ENCODE peak calls at places on chromosomes 2 and 18, in nine cellular contexts. One of them, this sample, is unnamed.

GRCh38 chr18:25349131-25349925 is 2.6 kb downstream of the ZNF521 start:
- DNase-seq in activated CD4-positive, alpha-beta T cell treated with anti-CD3 and anti-CD28 coated beads for 36 hours: peak
- DNase-seq in Right ventricle myocardium superior: peak
- DNase-seq in BE2C: no peak
- DNase-seq in activated naive CD4-positive, alpha-beta T cell treated with anti-CD3 and anti-CD28 coated beads, Interleukin-2, amount 10 ng/mL, durations not matched to agents 7 days and 5 days: no peak
- DNase-seq in AG10803: peak
- DNase-seq in MM.1S: peak
- DNase-seq in NCI-H1048: no peak
- DNase-seq in amniotic epithelial cell: peak
- DNase-seq in this sample: no peak

GRCh38 chr2:157971702-157972101 is 95.6 kb upstream of the ACVR1 start:
- DNase-seq in BE2C: peak
- DNase-seq in activated naive CD4-positive, alpha-beta T cell treated with anti-CD3 and anti-CD28 coated beads, Interleukin-2, amount 10 ng/mL, durations not matched to agents 7 days and 5 days: no peak
- DNase-seq in NCI-H1048: no peak
- DNase-seq in MM.1S: no peak
- DNase-seq in activated CD4-positive, alpha-beta T cell treated with anti-CD3 and anti-CD28 coated beads for 36 hours: no peak
- DNase-seq in Right ventricle myocardium superior: no peak
- DNase-seq in AG10803: no peak
- DNase-seq in amniotic epithelial cell: no peak
- DNase-seq in this sample: no peak

GRCh38 chr2:128790541-128790944 is 471.9 kb upstream of the HS6ST1 start:
- DNase-seq in AG10803: no peak
- DNase-seq in Right ventricle myocardium superior: no peak
- DNase-seq in activated naive CD4-positive, alpha-beta T cell treated with anti-CD3 and anti-CD28 coated beads, Interleukin-2, amount 10 ng/mL, durations not matched to agents 7 days and 5 days: no peak
- DNase-seq in MM.1S: no peak
- DNase-seq in activated CD4-positive, alpha-beta T cell treated with anti-CD3 and anti-CD28 coated beads for 36 hours: no peak
- DNase-seq in amniotic epithelial cell: no peak
- DNase-seq in BE2C: no peak
- DNase-seq in NCI-H1048: no peak
- DNase-seq in this sample: peak

GRCh38 chr2:197915548-197916265 is 111.3 kb downstream of the PLCL1 start:
- DNase-seq in AG10803: peak
- DNase-seq in activated naive CD4-positive, alpha-beta T cell treated with anti-CD3 and anti-CD28 coated beads, Interleukin-2, amount 10 ng/mL, durations not matched to agents 7 days and 5 days: no peak
- DNase-seq in BE2C: no peak
- DNase-seq in activated CD4-positive, alpha-beta T cell treated with anti-CD3 and anti-CD28 coated beads for 36 hours: no peak
- DNase-seq in amniotic epithelial cell: peak
- DNase-seq in Right ventricle myocardium superior: no peak
- DNase-seq in MM.1S: no peak
- DNase-seq in NCI-H1048: no peak
- DNase-seq in this sample: no peak

GRCh38 chr2:14557921-14558320 is 74.6 kb upstream of the LRATD1 start:
- DNase-seq in amniotic epithelial cell: no peak
- DNase-seq in activated naive CD4-positive, alpha-beta T cell treated with anti-CD3 and anti-CD28 coated beads, Interleukin-2, amount 10 ng/mL, durations not matched to agents 7 days and 5 days: no peak
- DNase-seq in AG10803: no peak
- DNase-seq in MM.1S: no peak
- DNase-seq in activated CD4-positive, alpha-beta T cell treated with anti-CD3 and anti-CD28 coated beads for 36 hours: no peak
- DNase-seq in NCI-H1048: no peak
- DNase-seq in BE2C: no peak
- DNase-seq in Right ventricle myocardium superior: no peak
- DNase-seq in this sample: no peak

GRCh38 chr2:65639156-65639876 is 206.9 kb upstream of the SPRED2 start:
- DNase-seq in Right ventricle myocardium superior: no peak
- DNase-seq in amniotic epithelial cell: peak
- DNase-seq in NCI-H1048: no peak
- DNase-seq in BE2C: no peak
- DNase-seq in activated CD4-positive, alpha-beta T cell treated with anti-CD3 and anti-CD28 coated beads for 36 hours: no peak
- DNase-seq in AG10803: peak
- DNase-seq in MM.1S: no peak
- DNase-seq in activated naive CD4-positive, alpha-beta T cell treated with anti-CD3 and anti-CD28 coated beads, Interleukin-2, amount 10 ng/mL, durations not matched to agents 7 days and 5 days: no peak
- DNase-seq in this sample: no peak

GRCh38 chr2:37456479-37456878 is 112.0 kb downstream of the QPCT start:
- DNase-seq in amniotic epithelial cell: no peak
- DNase-seq in NCI-H1048: no peak
- DNase-seq in activated CD4-positive, alpha-beta T cell treated with anti-CD3 and anti-CD28 coated beads for 36 hours: peak
- DNase-seq in AG10803: peak
- DNase-seq in Right ventricle myocardium superior: no peak
- DNase-seq in MM.1S: no peak
- DNase-seq in activated naive CD4-positive, alpha-beta T cell treated with anti-CD3 and anti-CD28 coated beads, Interleukin-2, amount 10 ng/mL, durations not matched to agents 7 days and 5 days: peak
- DNase-seq in BE2C: no peak
- DNase-seq in this sample: no peak

GRCh38 chr2:134527398-134527797 is 191.4 kb downstream of the TMEM163 start:
- DNase-seq in Right ventricle myocardium superior: no peak
- DNase-seq in MM.1S: no peak
- DNase-seq in activated naive CD4-positive, alpha-beta T cell treated with anti-CD3 and anti-CD28 coated beads, Interleukin-2, amount 10 ng/mL, durations not matched to agents 7 days and 5 days: no peak
- DNase-seq in AG10803: peak
- DNase-seq in amniotic epithelial cell: no peak
- DNase-seq in activated CD4-positive, alpha-beta T cell treated with anti-CD3 and anti-CD28 coated beads for 36 hours: no peak
- DNase-seq in BE2C: no peak
- DNase-seq in NCI-H1048: no peak
- DNase-seq in this sample: no peak

GRCh38 chr2:449246-450067 is 161.6 kb upstream of the ALKAL2 start:
- DNase-seq in MM.1S: no peak
- DNase-seq in activated naive CD4-positive, alpha-beta T cell treated with anti-CD3 and anti-CD28 coated beads, Interleukin-2, amount 10 ng/mL, durations not matched to agents 7 days and 5 days: no peak
- DNase-seq in NCI-H1048: no peak
- DNase-seq in Right ventricle myocardium superior: no peak
- DNase-seq in amniotic epithelial cell: no peak
- DNase-seq in BE2C: no peak
- DNase-seq in activated CD4-positive, alpha-beta T cell treated with anti-CD3 and anti-CD28 coated beads for 36 hours: no peak
- DNase-seq in AG10803: no peak
- DNase-seq in this sample: no peak

GRCh38 chr2:59726226-59726800 is 827.1 kb downstream of the BCL11A start:
- DNase-seq in Right ventricle myocardium superior: no peak
- DNase-seq in amniotic epithelial cell: no peak
- DNase-seq in activated naive CD4-positive, alpha-beta T cell treated with anti-CD3 and anti-CD28 coated beads, Interleukin-2, amount 10 ng/mL, durations not matched to agents 7 days and 5 days: no peak
- DNase-seq in activated CD4-positive, alpha-beta T cell treated with anti-CD3 and anti-CD28 coated beads for 36 hours: no peak
- DNase-seq in MM.1S: peak
- DNase-seq in NCI-H1048: no peak
- DNase-seq in AG10803: no peak
- DNase-seq in BE2C: no peak
- DNase-seq in this sample: no peak

GRCh38 chr18:79788096-79789085 is 9.3 kb upstream of the KCNG2 start:
- DNase-seq in activated CD4-positive, alpha-beta T cell treated with anti-CD3 and anti-CD28 coated beads for 36 hours: no peak
- DNase-seq in MM.1S: no peak
- DNase-seq in NCI-H1048: no peak
- DNase-seq in AG10803: no peak
- DNase-seq in Right ventricle myocardium superior: no peak
- DNase-seq in amniotic epithelial cell: no peak
- DNase-seq in BE2C: no peak
- DNase-seq in activated naive CD4-positive, alpha-beta T cell treated with anti-CD3 and anti-CD28 coated beads, Interleukin-2, amount 10 ng/mL, durations not matched to agents 7 days and 5 days: no peak
- DNase-seq in this sample: peak

GRCh38 chr2:65024149-65024829 is 31.9 kb upstream of the CEP68 start:
- DNase-seq in NCI-H1048: no peak
- DNase-seq in activated CD4-positive, alpha-beta T cell treated with anti-CD3 and anti-CD28 coated beads for 36 hours: no peak
- DNase-seq in MM.1S: no peak
- DNase-seq in amniotic epithelial cell: peak
- DNase-seq in Right ventricle myocardium superior: no peak
- DNase-seq in activated naive CD4-positive, alpha-beta T cell treated with anti-CD3 and anti-CD28 coated beads, Interleukin-2, amount 10 ng/mL, durations not matched to agents 7 days and 5 days: no peak
- DNase-seq in BE2C: no peak
- DNase-seq in AG10803: peak
- DNase-seq in this sample: no peak

GRCh38 chr2:15965564-15966019 is 25.2 kb downstream of the MYCN start:
- DNase-seq in activated naive CD4-positive, alpha-beta T cell treated with anti-CD3 and anti-CD28 coated beads, Interleukin-2, amount 10 ng/mL, durations not matched to agents 7 days and 5 days: peak
- DNase-seq in AG10803: no peak
- DNase-seq in MM.1S: no peak
- DNase-seq in NCI-H1048: no peak
- DNase-seq in activated CD4-positive, alpha-beta T cell treated with anti-CD3 and anti-CD28 coated beads for 36 hours: peak
- DNase-seq in amniotic epithelial cell: no peak
- DNase-seq in BE2C: peak
- DNase-seq in Right ventricle myocardium superior: no peak
- DNase-seq in this sample: no peak

GRCh38 chr2:189580662-189581353 is at the start of gene SLC40A1:
- DNase-seq in BE2C: peak
- DNase-seq in activated CD4-positive, alpha-beta T cell treated with anti-CD3 and anti-CD28 coated beads for 36 hours: peak
- DNase-seq in AG10803: peak
- DNase-seq in Right ventricle myocardium superior: peak
- DNase-seq in activated naive CD4-positive, alpha-beta T cell treated with anti-CD3 and anti-CD28 coated beads, Interleukin-2, amount 10 ng/mL, durations not matched to agents 7 days and 5 days: peak
- DNase-seq in NCI-H1048: peak
- DNase-seq in MM.1S: peak
- DNase-seq in amniotic epithelial cell: peak
- DNase-seq in this sample: peak

GRCh38 chr18:58102875-58103274 is 58.8 kb downstream of the NEDD4L start:
- DNase-seq in Right ventricle myocardium superior: no peak
- DNase-seq in amniotic epithelial cell: no peak
- DNase-seq in BE2C: no peak
- DNase-seq in NCI-H1048: no peak
- DNase-seq in activated CD4-positive, alpha-beta T cell treated with anti-CD3 and anti-CD28 coated beads for 36 hours: no peak
- DNase-seq in activated naive CD4-positive, alpha-beta T cell treated with anti-CD3 and anti-CD28 coated beads, Interleukin-2, amount 10 ng/mL, durations not matched to agents 7 days and 5 days: no peak
- DNase-seq in AG10803: no peak
- DNase-seq in MM.1S: no peak
- DNase-seq in this sample: peak

GRCh38 chr2:52416340-52416739 is 1351.3 kb upstream of the CHAC2 start:
- DNase-seq in AG10803: no peak
- DNase-seq in MM.1S: no peak
- DNase-seq in amniotic epithelial cell: peak
- DNase-seq in activated naive CD4-positive, alpha-beta T cell treated with anti-CD3 and anti-CD28 coated beads, Interleukin-2, amount 10 ng/mL, durations not matched to agents 7 days and 5 days: no peak
- DNase-seq in Right ventricle myocardium superior: no peak
- DNase-seq in NCI-H1048: no peak
- DNase-seq in BE2C: no peak
- DNase-seq in activated CD4-positive, alpha-beta T cell treated with anti-CD3 and anti-CD28 coated beads for 36 hours: no peak
- DNase-seq in this sample: no peak

GRCh38 chr2:120666433-120666832 is 69.2 kb upstream of the GLI2 start:
- DNase-seq in Right ventricle myocardium superior: no peak
- DNase-seq in MM.1S: no peak
- DNase-seq in amniotic epithelial cell: no peak
- DNase-seq in activated naive CD4-positive, alpha-beta T cell treated with anti-CD3 and anti-CD28 coated beads, Interleukin-2, amount 10 ng/mL, durations not matched to agents 7 days and 5 days: no peak
- DNase-seq in BE2C: no peak
- DNase-seq in activated CD4-positive, alpha-beta T cell treated with anti-CD3 and anti-CD28 coated beads for 36 hours: no peak
- DNase-seq in NCI-H1048: no peak
- DNase-seq in AG10803: no peak
- DNase-seq in this sample: no peak

GRCh38 chr2:10265328-10266132 is 37.2 kb upstream of the HPCAL1 start:
- DNase-seq in MM.1S: no peak
- DNase-seq in amniotic epithelial cell: no peak
- DNase-seq in AG10803: peak
- DNase-seq in activated naive CD4-positive, alpha-beta T cell treated with anti-CD3 and anti-CD28 coated beads, Interleukin-2, amount 10 ng/mL, durations not matched to agents 7 days and 5 days: no peak
- DNase-seq in activated CD4-positive, alpha-beta T cell treated with anti-CD3 and anti-CD28 coated beads for 36 hours: no peak
- DNase-seq in NCI-H1048: no peak
- DNase-seq in BE2C: no peak
- DNase-seq in Right ventricle myocardium superior: peak
- DNase-seq in this sample: no peak

GRCh38 chr18:54802686-54803395 is 25.4 kb upstream of the RAB27B start:
- DNase-seq in activated naive CD4-positive, alpha-beta T cell treated with anti-CD3 and anti-CD28 coated beads, Interleukin-2, amount 10 ng/mL, durations not matched to agents 7 days and 5 days: no peak
- DNase-seq in MM.1S: no peak
- DNase-seq in Right ventricle myocardium superior: no peak
- DNase-seq in AG10803: no peak
- DNase-seq in BE2C: no peak
- DNase-seq in amniotic epithelial cell: peak
- DNase-seq in activated CD4-positive, alpha-beta T cell treated with anti-CD3 and anti-CD28 coated beads for 36 hours: no peak
- DNase-seq in NCI-H1048: no peak
- DNase-seq in this sample: no peak

GRCh38 chr2:233075966-233076339 is 15.8 kb downstream of the INPP5D start:
- DNase-seq in Right ventricle myocardium superior: no peak
- DNase-seq in amniotic epithelial cell: no peak
- DNase-seq in MM.1S: peak
- DNase-seq in BE2C: no peak
- DNase-seq in AG10803: no peak
- DNase-seq in NCI-H1048: no peak
- DNase-seq in activated CD4-positive, alpha-beta T cell treated with anti-CD3 and anti-CD28 coated beads for 36 hours: peak
- DNase-seq in activated naive CD4-positive, alpha-beta T cell treated with anti-CD3 and anti-CD28 coated beads, Interleukin-2, amount 10 ng/mL, durations not matched to agents 7 days and 5 days: peak
- DNase-seq in this sample: peak

GRCh38 chr2:63614983-63615945 is 26.5 kb downstream of the MDH1 start:
- DNase-seq in NCI-H1048: peak
- DNase-seq in MM.1S: no peak
- DNase-seq in amniotic epithelial cell: peak
- DNase-seq in BE2C: no peak
- DNase-seq in AG10803: peak
- DNase-seq in activated naive CD4-positive, alpha-beta T cell treated with anti-CD3 and anti-CD28 coated beads, Interleukin-2, amount 10 ng/mL, durations not matched to agents 7 days and 5 days: no peak
- DNase-seq in activated CD4-positive, alpha-beta T cell treated with anti-CD3 and anti-CD28 coated beads for 36 hours: no peak
- DNase-seq in Right ventricle myocardium superior: no peak
- DNase-seq in this sample: peak

GRCh38 chr2:48482774-48483173 is 47.2 kb upstream of the STON1 start:
- DNase-seq in Right ventricle myocardium superior: no peak
- DNase-seq in MM.1S: no peak
- DNase-seq in NCI-H1048: no peak
- DNase-seq in amniotic epithelial cell: peak
- DNase-seq in BE2C: no peak
- DNase-seq in activated naive CD4-positive, alpha-beta T cell treated with anti-CD3 and anti-CD28 coated beads, Interleukin-2, amount 10 ng/mL, durations not matched to agents 7 days and 5 days: no peak
- DNase-seq in activated CD4-positive, alpha-beta T cell treated with anti-CD3 and anti-CD28 coated beads for 36 hours: no peak
- DNase-seq in AG10803: no peak
- DNase-seq in this sample: no peak

GRCh38 chr18:58362027-58362575 is 266.8 kb downstream of the ALPK2 start:
- DNase-seq in amniotic epithelial cell: peak
- DNase-seq in NCI-H1048: no peak
- DNase-seq in AG10803: peak
- DNase-seq in Right ventricle myocardium superior: no peak
- DNase-seq in BE2C: no peak
- DNase-seq in activated naive CD4-positive, alpha-beta T cell treated with anti-CD3 and anti-CD28 coated beads, Interleukin-2, amount 10 ng/mL, durations not matched to agents 7 days and 5 days: no peak
- DNase-seq in MM.1S: no peak
- DNase-seq in activated CD4-positive, alpha-beta T cell treated with anti-CD3 and anti-CD28 coated beads for 36 hours: no peak
- DNase-seq in this sample: no peak

This sample was measured in NCI-H526.